ENCODE peak calls at places on chromosomes 4 and X, in ten cellular contexts. V is SJCRH30, S is kidney, B is small intestine, E is neural progenitor cell, K is cardiac muscle cell, A is heart right ventricle, U is fibroblast of lung, P is SJSA1, W is upper lobe of left lung. C is an unnamed sample.

GRCh38 chrX:10900585-10901289 is 210.4 kb upstream of the HCCS start:
- DNase-seq in V (no peak), S (no peak), B (peak; percentile 12), E (no peak), K (peak; percentile 40), A (no peak), U (peak; percentile 79), P (peak; percentile 28), W (no peak), C (no peak)

GRCh38 chrX:1391370-1391706 is 575 bp downstream of the SLC25A6 start:
- DNase-seq in V (peak; percentile 90), S (no peak), B (no peak), E (peak; percentile 91), K (no peak), A (peak; percentile 95), U (no peak), P (no peak), W (no peak), C (no peak)

GRCh38 chrX:3142259-3143042 is 101.2 kb downstream of the ARSF start:
- DNase-seq in V (peak; percentile 28), S (no peak), B (no peak), E (no peak), K (no peak), A (no peak), U (no peak), P (no peak), W (no peak), C (no peak)

GRCh38 chr4:17511950-17512795 is at the start of gene QDPR:
- DNase-seq in V (peak; percentile 87), S (peak; percentile 93), B (peak; percentile 75), E (peak; percentile 94), K (peak; percentile 76), A (peak; percentile 90), U (peak; percentile 69), P (peak; percentile 68), W (peak; percentile 88), C (peak; percentile 60)

GRCh38 chr4:174554329-174554728 is 32.0 kb upstream of the HPGD start:
- DNase-seq in V (no peak), S (no peak), B (no peak), E (no peak), K (no peak), A (no peak), U (no peak), P (no peak), W (no peak), C (no peak)

GRCh38 chrX:130778773-130779172 is 124.2 kb downstream of the ENOX2 start:
- DNase-seq in V (no peak), S (no peak), B (no peak), E (no peak), K (no peak), A (no peak), U (peak; percentile 16), P (no peak), W (no peak), C (no peak)

GRCh38 chr4:125319311-125319710 is 4.6 kb downstream of the FAT4 start:
- DNase-seq in V (no peak), S (no peak), B (no peak), E (no peak), K (no peak), A (no peak), U (peak; percentile 58), P (no peak), W (no peak), C (no peak)

GRCh38 chr4:74656596-74656995 is 137.7 kb downstream of the BTC start:
- DNase-seq in V (no peak), S (no peak), B (no peak), E (no peak), K (no peak), A (no peak), U (no peak), P (peak; percentile 47), W (no peak), C (no peak)

DNA sequence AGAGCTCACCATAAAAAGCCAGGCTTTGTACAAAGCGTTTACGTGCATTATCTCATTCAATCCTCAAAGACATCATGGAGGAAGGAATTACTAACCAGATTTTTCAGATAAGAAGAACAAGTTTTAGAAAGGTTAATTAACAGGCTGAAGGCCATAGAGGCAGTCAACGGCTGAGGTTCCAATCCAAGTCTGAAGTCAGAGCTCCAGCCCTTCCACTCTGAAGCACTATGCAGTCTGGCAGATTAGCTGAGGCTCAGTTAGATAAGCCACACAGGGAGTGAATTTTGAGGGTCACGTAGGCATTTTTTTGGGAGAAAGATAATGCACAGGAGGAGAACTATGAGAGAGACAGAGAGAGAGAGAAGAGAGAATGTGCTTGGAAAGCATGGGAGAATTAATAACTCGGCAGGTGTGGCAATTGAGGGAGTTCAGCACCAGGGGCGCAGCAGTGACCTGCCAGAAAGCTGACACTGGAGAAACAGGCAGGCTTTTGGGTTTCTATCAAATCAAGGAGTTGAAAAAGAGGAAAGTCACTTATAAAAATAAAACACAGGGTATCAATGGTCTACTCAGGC is 116.5 kb upstream of the NAP1L5 start:
- DNase-seq in V (no peak), S (no peak), B (no peak), E (no peak), K (no peak), A (no peak), U (no peak), P (no peak), W (no peak), C (no peak)
- H3K4me1 ChIP-seq in V (no peaks in the 10 kb centered on the region), S (peaks cover 5% of the 10 kb centered on the region), B (peaks cover 16% of the 10 kb centered on the region), E (no peaks in the 10 kb centered on the region), K (peaks cover 37% of the 10 kb centered on the region), A (peaks cover 13% of the 10 kb centered on the region), U (peaks cover 4% of the 10 kb centered on the region), P (no peaks in the 10 kb centered on the region), W (peaks cover 41% of the 10 kb centered on the region), C (peaks cover 4% of the 10 kb centered on the region)

GRCh38 chr4:41205130-41205529 is 9.2 kb downstream of the APBB2 start:
- DNase-seq in V (peak; percentile 42), S (no peak), B (no peak), E (no peak), K (no peak), A (no peak), U (no peak), P (no peak), W (no peak), C (no peak)

GRCh38 chr4:41209901-41210300 is 4.4 kb downstream of the APBB2 start:
- DNase-seq in V (no peak), S (no peak), B (peak; percentile 72), E (no peak), K (no peak), A (no peak), U (no peak), P (no peak), W (no peak), C (no peak)

GRCh38 chr4:41205854-41206460 is 8.4 kb downstream of the APBB2 start:
- DNase-seq in V (peak; percentile 50), S (no peak), B (no peak), E (no peak), K (no peak), A (no peak), U (peak; percentile 41), P (no peak), W (no peak), C (no peak)

GRCh38 chr4:41209187-41209586 is 5.2 kb downstream of the APBB2 start:
- DNase-seq in V (no peak), S (no peak), B (peak; percentile 89), E (no peak), K (peak; percentile 40), A (no peak), U (peak; percentile 62), P (no peak), W (peak; percentile 36), C (no peak)

DNA sequence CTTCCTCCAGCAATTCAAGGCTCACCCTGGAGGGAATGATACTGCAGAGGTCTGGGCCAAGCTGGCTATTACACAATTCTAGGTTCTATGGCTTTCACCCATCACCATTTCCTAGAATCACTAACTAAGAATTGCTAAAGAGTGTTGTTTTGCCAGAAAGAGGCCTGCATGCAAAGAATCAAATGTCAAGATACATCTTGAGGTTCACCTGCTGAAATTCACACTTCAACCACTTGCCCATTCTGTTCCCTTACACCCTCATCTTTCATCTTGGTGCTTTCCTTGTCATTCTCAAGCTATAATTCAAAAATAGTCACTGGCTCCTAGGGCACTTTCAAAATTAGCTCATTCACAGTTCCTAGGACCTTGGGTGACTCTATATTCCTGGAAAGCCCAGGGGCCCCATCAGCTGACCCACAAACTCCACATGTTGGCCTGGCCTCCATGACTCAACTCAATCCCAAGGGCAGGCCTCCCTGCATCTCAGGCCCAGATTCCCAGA is 7.0 kb downstream of the APBB2 start:
- DNase-seq in V (no peak), S (no peak), B (no peak), E (no peak), K (peak; percentile 78), A (no peak), U (peak; percentile 44), P (no peak), W (no peak), C (no peak)
- H3K27ac ChIP-seq in V (no peak overlapping the region), S (no peak overlapping the region), B (no peak overlapping the region), E (no peak overlapping the region), K (no peak overlapping the region), A (no peak overlapping the region), U (no peak overlapping the region), P (no peak overlapping the region), W (no peak overlapping the region), C (no peak overlapping the region)

GRCh38 chr4:80261989-80262600 is 4.4 kb upstream of the FGF5 start:
- DNase-seq in V (no peak), S (no peak), B (no peak), E (no peak), K (no peak), A (no peak), U (no peak), P (no peak), W (no peak), C (no peak)
- H3K4me3 ChIP-seq in V (no peak overlapping the region), S (no peak overlapping the region), B (no peak overlapping the region), E (no peak overlapping the region), K (no peak overlapping the region), A (no peak overlapping the region), U (no peak overlapping the region), P (no peak overlapping the region), W (no peak overlapping the region), C (no peak overlapping the region)

GRCh38 chr4:87109121-87109520 is 111.3 kb downstream of the KLHL8 start:
- DNase-seq in V (no peak), S (no peak), B (no peak), E (no peak), K (no peak), A (no peak), U (no peak), P (no peak), W (no peak), C (no peak)

GRCh38 chr4:87109945-87110344 is 110.5 kb downstream of the KLHL8 start:
- DNase-seq in V (no peak), S (no peak), B (no peak), E (no peak), K (no peak), A (no peak), U (no peak), P (no peak), W (no peak), C (no peak)

GRCh38 chr4:87114245-87115062 is 106.0 kb downstream of the KLHL8 start:
- DNase-seq in V (no peak), S (no peak), B (no peak), E (peak; percentile 48), K (no peak), A (peak; percentile 39), U (no peak), P (no peak), W (no peak), C (no peak)

GRCh38 chr4:87108142-87108546 is 112.3 kb downstream of the KLHL8 start:
- DNase-seq in V (peak; percentile 30), S (no peak), B (peak; percentile 48), E (no peak), K (peak; percentile 74), A (no peak), U (peak; percentile 87), P (peak; percentile 93), W (no peak), C (no peak)

DNA sequence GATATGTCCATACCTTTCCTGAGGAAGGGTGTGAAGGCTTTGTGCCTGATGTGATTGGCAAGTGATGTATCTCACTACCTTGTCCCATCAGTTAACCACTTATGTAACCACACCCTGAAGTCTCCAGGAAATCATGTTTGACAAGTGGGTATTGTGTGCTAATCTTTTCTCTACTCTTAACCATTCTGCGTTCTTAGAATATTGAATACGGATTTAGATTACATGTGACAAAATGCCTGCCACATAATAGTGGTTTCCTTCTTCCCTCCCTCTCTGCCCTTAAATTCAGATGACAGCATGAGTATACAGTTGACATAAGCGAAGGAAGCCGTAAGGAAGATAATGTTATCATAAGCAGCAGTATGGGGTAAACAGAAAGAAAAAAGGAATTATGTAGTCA is 108.4 kb downstream of the KLHL8 start:
- DNase-seq in V (no peak), S (no peak), B (no peak), E (no peak), K (peak; percentile 22), A (no peak), U (no peak), P (no peak), W (no peak), C (no peak)
- H3K4me1 ChIP-seq in V (peaks cover 15% of the 10 kb centered on the region), S (peaks cover 35% of the 10 kb centered on the region), B (no peaks in the 10 kb centered on the region), E (peaks cover 2% of the 10 kb centered on the region), K (peaks cover 5% of the 10 kb centered on the region), A (peaks cover 22% of the 10 kb centered on the region), U (peaks cover 19% of the 10 kb centered on the region), P (peaks cover 21% of the 10 kb centered on the region), W (peaks cover 14% of the 10 kb centered on the region), C (peaks cover 8% of the 10 kb centered on the region)